ENCODE peak calls at places on chromosomes 6 and 20, in four cellular contexts. One of them, this sample, is unnamed. For H3K36me3, the result is how much of the 10 kb centered on the place peaks cover.

GRCh38 chr20:53028337-53029007 is 56.3 kb downstream of the TSHZ2 start:
- DNase-seq in cardiac muscle cell: no peak
- DNase-seq in thoracic aorta: no peak
- DNase-seq in right atrium auricular region: no peak
- DNase-seq in this sample: no peak

GRCh38 chr6:158347335-158347734 is 35.1 kb downstream of the TULP4 start:
- DNase-seq in cardiac muscle cell: no peak
- DNase-seq in thoracic aorta: no peak
- DNase-seq in right atrium auricular region: no peak
- DNase-seq in this sample: no peak

GRCh38 chr6:140774080-140774505 is 1358.6 kb upstream of the GJE1 start:
- DNase-seq in cardiac muscle cell: peak
- DNase-seq in thoracic aorta: no peak
- DNase-seq in right atrium auricular region: no peak
- DNase-seq in this sample: no peak

GRCh38 chr20:6705106-6705766 is 62.2 kb upstream of the BMP2 start:
- DNase-seq in cardiac muscle cell: no peak
- DNase-seq in thoracic aorta: no peak
- DNase-seq in right atrium auricular region: no peak
- DNase-seq in this sample: no peak

GRCh38 chr20:55777641-55778040 is 227.7 kb downstream of the CBLN4 start:
- DNase-seq in cardiac muscle cell: no peak
- DNase-seq in thoracic aorta: no peak
- DNase-seq in right atrium auricular region: no peak
- DNase-seq in this sample: no peak

GRCh38 chr6:161091972-161092701 is 100.6 kb downstream of the MAP3K4 start:
- DNase-seq in cardiac muscle cell: no peak
- DNase-seq in thoracic aorta: no peak
- DNase-seq in right atrium auricular region: no peak
- DNase-seq in this sample: no peak

GRCh38 chr6:167828325-167828956 is 1.7 kb downstream of the AFDN start:
- DNase-seq in cardiac muscle cell: no peak
- DNase-seq in thoracic aorta: no peak
- DNase-seq in right atrium auricular region: no peak
- DNase-seq in this sample: no peak

GRCh38 chr20:64133951-64134407 is 26.6 kb upstream of the NPBWR2 start:
- DNase-seq in cardiac muscle cell: no peak
- DNase-seq in thoracic aorta: no peak
- DNase-seq in right atrium auricular region: no peak
- DNase-seq in this sample: no peak

GRCh38 chr6:10556496-10557391 is 35.6 kb downstream of the GCNT2 start:
- DNase-seq in cardiac muscle cell: no peak
- DNase-seq in thoracic aorta: no peak
- DNase-seq in right atrium auricular region: no peak
- DNase-seq in this sample: no peak

GRCh38 chr6:30814137-30815084 is 69.9 kb upstream of the DDR1 start:
- DNase-seq in cardiac muscle cell: no peak
- DNase-seq in thoracic aorta: peak
- DNase-seq in right atrium auricular region: no peak
- DNase-seq in this sample: peak

GRCh38 chr6:138543648-138544047 is 44.4 kb upstream of the NHSL1 start:
- DNase-seq in cardiac muscle cell: no peak
- DNase-seq in thoracic aorta: no peak
- DNase-seq in right atrium auricular region: no peak
- DNase-seq in this sample: no peak

GRCh38 chr6:111871725-111872520 is 1.3 kb downstream of the FYN start:
- DNase-seq in cardiac muscle cell: peak
- DNase-seq in thoracic aorta: no peak
- DNase-seq in right atrium auricular region: no peak
- DNase-seq in this sample: peak

GRCh38 chr6:158069800-158070195 is 88.1 kb downstream of the SYNJ2 start:
- DNase-seq in cardiac muscle cell: no peak
- DNase-seq in thoracic aorta: no peak
- DNase-seq in right atrium auricular region: no peak
- DNase-seq in this sample: no peak

GRCh38 chr6:128438311-128438916 is 82.0 kb downstream of the PTPRK start:
- DNase-seq in cardiac muscle cell: no peak
- DNase-seq in thoracic aorta: no peak
- DNase-seq in right atrium auricular region: no peak
- DNase-seq in this sample: no peak

GRCh38 chr20:36644032-36644712 is 1.8 kb downstream of the SLA2 start:
- DNase-seq in cardiac muscle cell: no peak
- DNase-seq in thoracic aorta: no peak
- DNase-seq in right atrium auricular region: no peak
- DNase-seq in this sample: peak

GRCh38 chr20:13009682-13010406 is 1.1 kb downstream of the SPTLC3 start:
- DNase-seq in cardiac muscle cell: no peak
- DNase-seq in thoracic aorta: peak
- DNase-seq in right atrium auricular region: peak
- DNase-seq in this sample: no peak

GRCh38 chr20:58043866-58044140 is 184.7 kb downstream of the ANKRD60 start:
- DNase-seq in cardiac muscle cell: no peak
- DNase-seq in thoracic aorta: no peak
- DNase-seq in right atrium auricular region: no peak
- DNase-seq in this sample: no peak

GRCh38 chr6:34352305-34352937 is 40.0 kb downstream of the NUDT3 start:
- DNase-seq in cardiac muscle cell: no peak
- DNase-seq in thoracic aorta: no peak
- DNase-seq in right atrium auricular region: no peak
- DNase-seq in this sample: no peak

GRCh38 chr6:133205304-133205703 is 35.9 kb upstream of the EYA4 start:
- DNase-seq in cardiac muscle cell: no peak
- DNase-seq in thoracic aorta: no peak
- DNase-seq in right atrium auricular region: no peak
- DNase-seq in this sample: no peak

GRCh38 chr6:112037783-112038216 is 16.1 kb upstream of the CCN6 start:
- DNase-seq in cardiac muscle cell: no peak
- DNase-seq in thoracic aorta: peak
- DNase-seq in right atrium auricular region: peak
- DNase-seq in this sample: no peak

GRCh38 chr6:135146160-135146920 is 34.8 kb upstream of the MYB start:
- DNase-seq in cardiac muscle cell: no peak
- DNase-seq in thoracic aorta: no peak
- DNase-seq in right atrium auricular region: no peak
- DNase-seq in this sample: no peak

GRCh38 chr20:1424336-1424735 is 31.5 kb upstream of the FKBP1A start:
- DNase-seq in cardiac muscle cell: no peak
- DNase-seq in thoracic aorta: no peak
- DNase-seq in right atrium auricular region: no peak
- DNase-seq in this sample: no peak

GRCh38 chr20:1429143-1429728 is 36.4 kb upstream of the FKBP1A start:
- DNase-seq in cardiac muscle cell: no peak
- DNase-seq in thoracic aorta: no peak
- DNase-seq in right atrium auricular region: no peak
- DNase-seq in this sample: no peak

GRCh38 chr20:1430004-1430451 is 36.6 kb downstream of the NSFL1C start:
- DNase-seq in cardiac muscle cell: no peak
- DNase-seq in thoracic aorta: no peak
- DNase-seq in right atrium auricular region: no peak
- DNase-seq in this sample: no peak

GRCh38 chr20:1426231-1426849 is 33.5 kb upstream of the FKBP1A start:
- DNase-seq in cardiac muscle cell: no peak
- DNase-seq in thoracic aorta: no peak
- DNase-seq in right atrium auricular region: no peak
- DNase-seq in this sample: no peak

DNA sequence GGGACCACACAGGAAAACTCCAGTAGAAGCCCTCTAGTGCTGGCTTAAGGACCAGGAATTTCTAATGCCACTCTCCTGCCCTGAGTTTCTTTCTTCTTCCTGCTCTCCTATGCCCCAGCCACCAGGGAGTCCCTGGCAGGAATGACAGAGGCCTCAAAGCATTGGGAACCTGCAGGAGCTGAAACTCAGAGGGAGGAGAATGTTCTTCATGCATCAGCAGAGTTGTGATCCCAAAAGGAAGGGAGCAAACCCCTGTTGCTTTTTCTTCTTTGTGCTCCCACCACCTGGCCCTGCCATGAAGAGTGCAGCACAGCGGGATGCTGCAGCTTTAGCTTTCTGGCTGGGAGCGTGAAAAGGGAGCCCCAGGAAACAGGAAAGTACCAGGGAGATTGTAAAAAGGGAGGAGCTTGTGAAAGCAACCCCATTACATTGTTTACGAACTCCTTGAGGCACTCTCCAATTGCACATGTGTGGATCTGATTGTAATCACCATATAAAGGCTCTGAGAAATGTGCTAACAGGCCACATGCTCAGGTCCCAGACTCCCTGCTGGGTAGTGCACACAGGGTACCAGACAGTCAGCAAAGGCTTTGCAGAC is 34.7 kb upstream of the FKBP1A start:
- DNase-seq in cardiac muscle cell: no peak
- DNase-seq in thoracic aorta: no peak
- DNase-seq in right atrium auricular region: no peak
- DNase-seq in this sample: no peak
- H3K36me3 ChIP-seq in cardiac muscle cell: under half
- H3K36me3 ChIP-seq in thoracic aorta: under half
- H3K36me3 ChIP-seq in right atrium auricular region: under half
- H3K36me3 ChIP-seq in this sample: under half

GRCh38 chr6:4133941-4134838 is 1.2 kb downstream of the ECI2 start:
- DNase-seq in cardiac muscle cell: peak
- DNase-seq in thoracic aorta: no peak
- DNase-seq in right atrium auricular region: no peak
- DNase-seq in this sample: no peak
- H3K36me3 ChIP-seq in cardiac muscle cell: under half
- H3K36me3 ChIP-seq in thoracic aorta: under half
- H3K36me3 ChIP-seq in right atrium auricular region: under half
- H3K36me3 ChIP-seq in this sample: under half

GRCh38 chr20:45892828-45893500 is 1.8 kb downstream of the CTSA start:
- DNase-seq in cardiac muscle cell: no peak
- DNase-seq in thoracic aorta: no peak
- DNase-seq in right atrium auricular region: no peak
- DNase-seq in this sample: no peak
- H3K36me3 ChIP-seq in cardiac muscle cell: under half
- H3K36me3 ChIP-seq in thoracic aorta: under half
- H3K36me3 ChIP-seq in right atrium auricular region: under half
- H3K36me3 ChIP-seq in this sample: under half

GRCh38 chr6:18245079-18245478 is 19.3 kb downstream of the DEK start:
- DNase-seq in cardiac muscle cell: no peak
- DNase-seq in thoracic aorta: no peak
- DNase-seq in right atrium auricular region: no peak
- DNase-seq in this sample: no peak
- H3K36me3 ChIP-seq in cardiac muscle cell: under half
- H3K36me3 ChIP-seq in thoracic aorta: under half
- H3K36me3 ChIP-seq in right atrium auricular region: half or more
- H3K36me3 ChIP-seq in this sample: under half

GRCh38 chr6:53301801-53302537 is 46.8 kb downstream of the ELOVL5 start:
- DNase-seq in cardiac muscle cell: no peak
- DNase-seq in thoracic aorta: no peak
- DNase-seq in right atrium auricular region: no peak
- DNase-seq in this sample: no peak
- H3K36me3 ChIP-seq in cardiac muscle cell: under half
- H3K36me3 ChIP-seq in thoracic aorta: under half
- H3K36me3 ChIP-seq in right atrium auricular region: under half
- H3K36me3 ChIP-seq in this sample: under half

GRCh38 chr6:163890100-163890499 is 475.6 kb downstream of the QKI start:
- DNase-seq in cardiac muscle cell: no peak
- DNase-seq in thoracic aorta: no peak
- DNase-seq in right atrium auricular region: no peak
- DNase-seq in this sample: no peak

GRCh38 chr6:163883946-163884345 is 469.4 kb downstream of the QKI start:
- DNase-seq in cardiac muscle cell: no peak
- DNase-seq in thoracic aorta: no peak
- DNase-seq in right atrium auricular region: no peak
- DNase-seq in this sample: no peak

GRCh38 chr6:163888030-163888819 is 473.7 kb downstream of the QKI start:
- DNase-seq in cardiac muscle cell: no peak
- DNase-seq in thoracic aorta: no peak
- DNase-seq in right atrium auricular region: no peak
- DNase-seq in this sample: no peak

DNA sequence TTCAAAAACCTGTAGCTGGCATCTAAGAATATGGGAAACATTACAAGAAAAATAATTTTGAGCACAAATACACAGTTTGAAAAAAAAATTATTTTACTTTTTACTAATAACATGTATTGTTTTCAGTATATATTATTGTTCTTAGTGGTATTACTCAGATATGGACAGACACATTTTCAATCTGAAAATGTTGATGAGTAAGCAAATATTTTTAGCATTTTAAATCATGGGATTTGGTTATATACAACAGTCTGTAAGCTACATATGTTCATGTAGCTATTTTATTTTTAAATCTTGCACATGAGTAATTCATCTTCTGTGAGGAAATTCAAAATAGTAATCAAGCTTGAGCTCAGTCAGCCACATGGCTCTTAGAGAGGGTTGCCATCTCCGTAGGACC is 471.9 kb downstream of the QKI start:
- DNase-seq in cardiac muscle cell: no peak
- DNase-seq in thoracic aorta: no peak
- DNase-seq in right atrium auricular region: no peak
- DNase-seq in this sample: no peak
- H3K36me3 ChIP-seq in cardiac muscle cell: under half
- H3K36me3 ChIP-seq in thoracic aorta: under half
- H3K36me3 ChIP-seq in right atrium auricular region: under half
- H3K36me3 ChIP-seq in this sample: under half

GRCh38 chr20:47753571-47754120 is 31.6 kb downstream of the SULF2 start:
- DNase-seq in cardiac muscle cell: no peak
- DNase-seq in thoracic aorta: no peak
- DNase-seq in right atrium auricular region: no peak
- DNase-seq in this sample: no peak
- H3K36me3 ChIP-seq in cardiac muscle cell: under half
- H3K36me3 ChIP-seq in thoracic aorta: under half
- H3K36me3 ChIP-seq in right atrium auricular region: under half
- H3K36me3 ChIP-seq in this sample: under half

GRCh38 chr6:87664943-87665342 is 37.1 kb downstream of the AKIRIN2 start:
- DNase-seq in cardiac muscle cell: no peak
- DNase-seq in thoracic aorta: no peak
- DNase-seq in right atrium auricular region: no peak
- DNase-seq in this sample: no peak
- H3K36me3 ChIP-seq in cardiac muscle cell: under half
- H3K36me3 ChIP-seq in thoracic aorta: under half
- H3K36me3 ChIP-seq in right atrium auricular region: under half
- H3K36me3 ChIP-seq in this sample: under half

GRCh38 chr20:50088022-50088421 is 24.9 kb downstream of the UBE2V1 start:
- DNase-seq in cardiac muscle cell: no peak
- DNase-seq in thoracic aorta: no peak
- DNase-seq in right atrium auricular region: no peak
- DNase-seq in this sample: no peak
- H3K36me3 ChIP-seq in cardiac muscle cell: under half
- H3K36me3 ChIP-seq in thoracic aorta: under half
- H3K36me3 ChIP-seq in right atrium auricular region: under half
- H3K36me3 ChIP-seq in this sample: under half

This sample was measured in effector memory CD4-positive, alpha-beta T cell.